ENCODE peak calls at places on chromosomes 5 and 9, in four cellular contexts. O is astrocyte of the spinal cord; M is activated naive CD8-positive, alpha-beta T cell treated with anti-CD3 and anti-CD28 coated beads for 36 hours; A is NCI-H748 treated with DMSO at 0.1 percent for 48 hours. J is an unnamed sample.

GRCh38 chr9:96382175-96382574 is 1.3 kb downstream of the SLC35D2 start:
- DNase-seq in M (no peak), O (no peak), A (no peak), J (no peak)

GRCh38 chr5:30392897-30393296 is 800.6 kb upstream of the CDH6 start:
- DNase-seq in M (no peak), O (no peak), A (no peak), J (no peak)

GRCh38 chr9:25678147-25678666 is at the start of gene TUSC1:
- DNase-seq in A (peak), O (peak), M (peak), J (peak)

GRCh38 chr5:59132131-59132530 is 549.3 kb downstream of the RAB3C start:
- DNase-seq in O (no peak), M (no peak), A (no peak), J (no peak)

GRCh38 chr5:43428034-43428712 is 16.0 kb upstream of the CCL28 start:
- DNase-seq in O (peak), M (no peak), A (no peak), J (no peak)

GRCh38 chr5:79938468-79938867 is 52.6 kb downstream of the MTX3 start:
- DNase-seq in M (peak), A (no peak), O (no peak), J (no peak)

GRCh38 chr5:24353606-24354005 is 291.2 kb downstream of the CDH10 start:
- DNase-seq in O (no peak), M (no peak), A (no peak), J (no peak)

GRCh38 chr9:31119882-31120481 is 1264.5 kb upstream of the ACO1 start:
- DNase-seq in A (peak), O (peak), M (no peak), J (peak)

GRCh38 chr9:79989079-79989478 is 417.3 kb downstream of the TLE4 start:
- DNase-seq in M (no peak), A (no peak), O (no peak), J (peak)

GRCh38 chr5:133460172-133460758 is 152.1 kb downstream of the FSTL4 start:
- DNase-seq in M (peak), A (no peak), O (no peak), J (peak)

GRCh38 chr5:1255081-1255561 is 29.9 kb downstream of the SLC6A18 start:
- DNase-seq in O (no peak), M (peak), A (no peak), J (no peak)

GRCh38 chr5:132209131-132209530 is 18.5 kb downstream of the P4HA2 start:
- DNase-seq in O (peak), A (no peak), M (no peak), J (no peak)

GRCh38 chr9:77945798-77946197 is 85.8 kb downstream of the GNAQ start:
- DNase-seq in O (peak), A (no peak), M (no peak), J (no peak)

GRCh38 chr5:138639326-138639725 is 64.1 kb upstream of the HSPA9 start:
- DNase-seq in O (no peak), M (no peak), A (no peak), J (no peak)

GRCh38 chr9:91185193-91185886 is 176.4 kb downstream of the AUH start:
- DNase-seq in A (no peak), O (no peak), M (no peak), J (no peak)

GRCh38 chr5:135156715-135157404 is 122.8 kb upstream of the PITX1 start:
- DNase-seq in A (no peak), M (no peak), O (no peak), J (no peak)

GRCh38 chr5:68950111-68950510 is 143.7 kb upstream of the SLC30A5 start:
- DNase-seq in A (no peak), M (no peak), O (no peak), J (no peak)

GRCh38 chr9:5269249-5269715 is 35.2 kb downstream of the RLN2 start:
- DNase-seq in A (no peak), M (no peak), O (peak), J (no peak)

GRCh38 chr9:118423021-118423420 is 718.8 kb downstream of the TLR4 start:
- DNase-seq in A (no peak), M (no peak), O (no peak), J (no peak)

GRCh38 chr9:108634669-108635462 is 220.9 kb downstream of the ACTL7B start:
- DNase-seq in O (no peak), A (no peak), M (no peak), J (no peak)

GRCh38 chr5:15472116-15472515 is 27.9 kb upstream of the FBXL7 start:
- DNase-seq in M (no peak), O (no peak), A (no peak), J (no peak)

GRCh38 chr5:321233-321725 is at the start of gene AHRR:
- DNase-seq in O (peak), A (peak), M (peak), J (peak)

GRCh38 chr9:127045148-127045547 is 77.3 kb downstream of the ANGPTL2 start:
- DNase-seq in M (no peak), O (no peak), A (no peak), J (no peak)

GRCh38 chr5:67156976-67157583 is 39.5 kb downstream of the CD180 start:
- DNase-seq in O (peak), A (peak), M (no peak), J (peak)

GRCh38 chr5:14447958-14448881 is 133.4 kb upstream of the OTULINL start:
- DNase-seq in A (no peak), M (no peak), O (peak), J (no peak)

GRCh38 chr5:88745093-88745696 is 137.8 kb downstream of the MEF2C start:
- DNase-seq in A (no peak), M (no peak), O (no peak), J (no peak)

GRCh38 chr5:77292026-77292757 is 81.7 kb downstream of the PDE8B start:
- DNase-seq in A (no peak), M (no peak), O (peak), J (no peak)

GRCh38 chr9:69192214-69192613 is 18.1 kb downstream of the TJP2 start:
- DNase-seq in M (no peak), O (no peak), A (no peak), J (no peak)